ENCODE peak calls at places on chromosome X, in five cellular contexts. R, H, C, O and F are unnamed samples.

GRCh38 chrX:16196829-16197228 is 29.5 kb downstream of the MAGEB17 start:
- DNase-seq in H (no peak), C (no peak), O (no peak), R (no peak), F (no peak)

GRCh38 chrX:7233632-7234406 is 85.9 kb upstream of the PUDP start:
- DNase-seq in O (no peak), C (no peak), R (peak), H (no peak), F (no peak)

GRCh38 chrX:20112022-20112421 is 4.7 kb downstream of the MAP7D2 start:
- DNase-seq in R (no peak), H (no peak), C (no peak), O (no peak), F (no peak)

GRCh38 chrX:115234220-115234557 is 293 bp upstream of the LRCH2 start:
- DNase-seq in H (no peak), C (no peak), O (no peak), R (no peak), F (no peak)

GRCh38 chrX:132463411-132463810 is 25.4 kb downstream of the MBNL3 start:
- DNase-seq in H (no peak), C (no peak), R (peak), O (no peak), F (peak)

GRCh38 chrX:14028473-14028872 is 1.2 kb downstream of the GEMIN8 start:
- DNase-seq in O (no peak), R (no peak), H (no peak), C (no peak), F (no peak)

GRCh38 chrX:115940888-115941332 is 229.6 kb upstream of the AGTR2 start:
- DNase-seq in C (no peak), O (peak), R (peak), H (peak), F (no peak)

GRCh38 chrX:66728818-66729271 is 90.0 kb upstream of the EDA2R start:
- DNase-seq in R (peak), C (peak), O (peak), H (peak), F (peak)

GRCh38 chrX:109797311-109797975 is 64.4 kb upstream of the ACSL4 start:
- DNase-seq in H (no peak), C (no peak), O (no peak), R (no peak), F (no peak)

GRCh38 chrX:141341341-141341740 is 99.0 kb upstream of the SPANXC start:
- DNase-seq in C (no peak), H (no peak), O (no peak), R (no peak), F (no peak)

GRCh38 chrX:10239611-10240064 is 82.9 kb downstream of the CLCN4 start:
- DNase-seq in C (peak), R (no peak), H (no peak), O (no peak), F (no peak)

GRCh38 chrX:120380699-120381098 is 18.8 kb downstream of the ATP1B4 start:
- DNase-seq in O (no peak), H (no peak), C (no peak), R (peak), F (peak)

GRCh38 chrX:131650637-131651410 is 107.0 kb downstream of the OR13H1 start:
- DNase-seq in H (no peak), O (no peak), C (no peak), R (no peak), F (no peak)

GRCh38 chrX:119605398-119605738 is 856 bp downstream of the NKRF start:
- DNase-seq in H (peak), O (no peak), C (no peak), R (peak), F (peak)

GRCh38 chrX:130166503-130166777 is 799 bp upstream of the AIFM1 start:
- DNase-seq in R (no peak), C (no peak), O (no peak), H (no peak), F (no peak)

GRCh38 chrX:96379951-96380350 is 304.7 kb upstream of the DIAPH2 start:
- DNase-seq in C (no peak), R (no peak), O (no peak), H (no peak), F (no peak)

GRCh38 chrX:138964501-138964900 is 253.0 kb upstream of the FGF13 start:
- DNase-seq in C (no peak), H (no peak), O (no peak), R (no peak), F (no peak)

GRCh38 chrX:71618787-71619186 is 476 bp upstream of the CXCR3 start:
- DNase-seq in H (no peak), R (no peak), C (no peak), O (no peak), F (no peak)

GRCh38 chrX:129653985-129654651 is 638 bp downstream of the APLN start:
- DNase-seq in O (no peak), C (no peak), H (no peak), R (peak), F (no peak)

GRCh38 chrX:110755061-110755460 is 40.6 kb downstream of the CHRDL1 start:
- DNase-seq in O (no peak), R (no peak), C (no peak), H (no peak), F (no peak)

GRCh38 chrX:114584983-114585842 is 1.3 kb downstream of the HTR2C start:
- DNase-seq in R (no peak), C (no peak), O (no peak), H (no peak), F (no peak)

GRCh38 chrX:626745-627509 is 3.7 kb upstream of the SHOX start:
- DNase-seq in C (no peak), R (peak), O (no peak), H (no peak), F (no peak)

GRCh38 chrX:140206657-140207056 is 241.3 kb upstream of the CXorf66 start:
- DNase-seq in C (no peak), R (no peak), O (no peak), H (no peak), F (no peak)

GRCh38 chrX:120316587-120317283 is 5.5 kb upstream of the TMEM255A start:
- DNase-seq in R (peak), H (no peak), O (no peak), C (no peak), F (no peak)

GRCh38 chrX:133849676-133850075 is 135.7 kb downstream of the GPC3 start:
- DNase-seq in H (no peak), C (no peak), R (no peak), O (no peak), F (no peak)

GRCh38 chrX:111035991-111036390 is 60.0 kb upstream of the PAK3 start:
- DNase-seq in H (no peak), C (no peak), O (no peak), R (no peak), F (no peak)

GRCh38 chrX:129423191-129423590 is 100.1 kb downstream of the SMARCA1 start:
- DNase-seq in R (no peak), H (no peak), C (no peak), O (no peak), F (no peak)

GRCh38 chrX:134023851-134024281 is 38.5 kb upstream of the GPC3 start:
- DNase-seq in C (no peak), H (no peak), O (no peak), R (peak), F (no peak)

GRCh38 chrX:64184396-64184795 is 21.1 kb downstream of the AMER1 start:
- DNase-seq in O (no peak), C (no peak), R (no peak), H (no peak), F (no peak)

GRCh38 chrX:9285342-9285771 is 179.5 kb upstream of the TBL1X start:
- DNase-seq in H (no peak), O (no peak), R (peak), C (no peak), F (no peak)

GRCh38 chrX:40938418-40938817 is 146.8 kb upstream of the USP9X start:
- DNase-seq in C (no peak), O (no peak), R (no peak), H (no peak), F (no peak)

GRCh38 chrX:40933132-40934078 is 151.8 kb upstream of the USP9X start:
- DNase-seq in C (no peak), O (no peak), H (no peak), R (peak), F (no peak)

GRCh38 chrX:40931921-40932320 is 153.3 kb upstream of the USP9X start:
- DNase-seq in C (no peak), H (no peak), O (no peak), R (no peak), F (no peak)

DNA sequence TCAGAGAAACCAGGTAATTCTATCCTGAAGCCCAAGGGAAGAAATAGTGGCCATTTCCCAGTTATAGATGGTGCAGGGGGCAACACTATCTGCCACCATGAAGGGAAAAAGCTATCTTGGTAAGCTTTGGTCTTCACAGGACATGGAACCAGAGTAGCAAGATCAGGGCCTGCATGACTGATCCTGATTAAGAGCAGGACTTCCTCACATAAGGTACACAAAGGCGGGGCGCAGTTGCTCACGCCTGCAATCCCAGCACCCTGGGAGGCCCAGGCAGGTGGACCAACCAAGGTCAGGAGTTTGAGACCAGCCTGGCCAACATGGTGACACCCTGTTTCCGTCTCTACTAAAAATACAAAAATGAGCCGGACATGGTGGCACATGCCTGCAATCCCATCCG is 148.4 kb upstream of the USP9X start:
- DNase-seq in C (no peak), O (no peak), H (no peak), R (no peak), F (no peak)
- TF ChIP-seq POLR2A in C (no peak), O (no peak), H (no peak), R (no peak), F (no peak)

GRCh38 chrX:153597351-153597750 is 1.6 kb downstream of the CCNQ start:
- DNase-seq in O (no peak), R (peak), C (no peak), H (no peak), F (no peak)

GRCh38 chrX:153598541-153599191 is at the start of gene CCNQ:
- DNase-seq in O (no peak), H (no peak), R (peak), C (no peak), F (no peak)

GRCh38 chrX:153600921-153601320 is 2.0 kb upstream of the CCNQ start:
- DNase-seq in C (no peak), H (no peak), O (no peak), R (no peak), F (peak)

GRCh38 chrX:153600032-153600373 is 1.1 kb upstream of the CCNQ start:
- DNase-seq in C (no peak), H (no peak), O (no peak), R (peak), F (no peak)

GRCh38 chrX:153599192-153600031 is 473 bp upstream of the CCNQ start:
- DNase-seq in C (peak), H (peak), O (peak), R (peak), F (peak)
- TF ChIP-seq POLR2A in C (no peak), H (no peak), O (no peak), R (peak), F (no peak)

GRCh38 chrX:53681661-53682060 is 4.9 kb downstream of the HUWE1 start:
- DNase-seq in C (no peak), O (no peak), R (no peak), H (no peak), F (no peak)
- TF ChIP-seq POLR2A in C (no peak), O (no peak), R (no peak), H (no peak), F (no peak)

GRCh38 chrX:155069414-155069813 is 1.5 kb downstream of the CMC4 start:
- DNase-seq in R (no peak), H (no peak), O (no peak), C (no peak), F (no peak)

GRCh38 chrX:155071694-155072215 is 447 bp downstream of the BRCC3 start:
- DNase-seq in R (peak), H (no peak), C (no peak), O (no peak), F (peak)

GRCh38 chrX:155070663-155070974 is 317 bp downstream of the CMC4 start:
- DNase-seq in R (no peak), O (no peak), C (no peak), H (no peak), F (no peak)

GRCh38 chrX:155070038-155070437 is 898 bp downstream of the CMC4 start:
- DNase-seq in C (no peak), R (peak), O (no peak), H (no peak), F (no peak)

GRCh38 chrX:155070975-155071693 is at the start of the genes BRCC3, CMC4 and MTCP1:
- DNase-seq in H (peak), O (peak), C (peak), R (peak), F (peak)
- TF ChIP-seq POLR2A in H (peak), O (peak), C (peak), R (peak), F (peak)

DNA sequence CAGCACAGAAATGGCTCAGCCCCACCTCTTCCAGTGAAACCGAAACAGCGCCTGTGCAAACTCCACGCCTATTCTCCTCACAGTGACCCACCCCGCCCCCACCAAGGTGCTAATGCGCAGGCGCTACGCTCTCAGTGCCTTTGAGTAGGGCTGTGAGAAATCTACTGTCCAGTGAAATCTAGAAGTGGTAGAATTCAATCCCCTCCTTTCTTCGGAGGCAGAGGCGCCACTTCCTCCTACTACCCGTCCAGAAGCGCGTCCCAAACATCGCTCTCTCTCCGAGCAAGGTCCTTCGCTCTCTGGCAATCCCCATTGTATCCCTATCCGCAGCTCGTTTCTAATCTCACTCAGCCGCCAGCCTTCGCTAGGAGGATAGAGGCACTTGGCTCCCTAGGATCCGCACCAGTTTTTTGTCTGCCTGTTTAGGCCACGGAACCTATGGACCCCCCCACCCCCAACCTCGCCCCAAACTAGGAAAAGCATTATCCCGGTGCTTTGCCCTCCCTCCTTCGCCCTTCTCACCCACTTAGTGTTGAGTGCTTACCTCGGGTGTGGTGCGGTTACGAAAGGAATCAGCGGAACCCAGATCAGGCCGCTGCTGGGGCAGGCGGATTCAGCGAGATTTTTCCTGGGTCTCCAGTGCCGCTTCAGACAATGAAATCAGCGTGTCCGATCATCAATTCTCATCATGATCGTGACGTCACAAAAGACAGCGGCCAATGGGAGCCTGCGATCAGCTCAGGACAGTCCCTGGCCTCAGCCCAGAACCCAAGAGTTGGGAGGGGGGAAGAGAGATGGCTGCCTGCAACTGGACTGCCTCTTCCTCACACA is at the start of gene HDX:
- DNase-seq in O (peak), C (peak), R (no peak), H (peak), F (peak)
- TF ChIP-seq POLR2A in O (no peak), C (peak), R (no peak), H (peak), F (peak)